ENCODE peak calls at places on chromosomes 1 and 21, in five cellular contexts. One of them, this sample, is unnamed.

GRCh38 chr1:41537257-41537656 is 52.8 kb upstream of the EDN2 start:
- DNase-seq in RWPE1: no peak
- DNase-seq in hepatocyte: no peak
- DNase-seq in MM.1S: no peak
- DNase-seq in neural progenitor cell: no peak
- DNase-seq in this sample: no peak

GRCh38 chr1:154442006-154442740 is 37.0 kb downstream of the IL6R start:
- DNase-seq in RWPE1: no peak
- DNase-seq in hepatocyte: no peak
- DNase-seq in MM.1S: no peak
- DNase-seq in neural progenitor cell: peak; percentile 19
- DNase-seq in this sample: no peak

GRCh38 chr1:225418598-225418997 is 9.2 kb downstream of the LBR start:
- DNase-seq in RWPE1: no peak
- DNase-seq in hepatocyte: peak; percentile 52
- DNase-seq in MM.1S: no peak
- DNase-seq in neural progenitor cell: no peak
- DNase-seq in this sample: no peak

GRCh38 chr1:89908993-89909436 is 85.9 kb upstream of the ZNF326 start:
- DNase-seq in RWPE1: peak; percentile 62
- DNase-seq in hepatocyte: no peak
- DNase-seq in MM.1S: no peak
- DNase-seq in neural progenitor cell: no peak
- DNase-seq in this sample: no peak

GRCh38 chr1:61455400-61455799 is 269.5 kb downstream of the TM2D1 start:
- DNase-seq in RWPE1: no peak
- DNase-seq in hepatocyte: no peak
- DNase-seq in MM.1S: no peak
- DNase-seq in neural progenitor cell: no peak
- DNase-seq in this sample: no peak

GRCh38 chr21:45888361-45889009 is 93.1 kb upstream of the COL6A1 start:
- DNase-seq in RWPE1: no peak
- DNase-seq in hepatocyte: no peak
- DNase-seq in MM.1S: no peak
- DNase-seq in neural progenitor cell: no peak
- DNase-seq in this sample: no peak

GRCh38 chr1:186152227-186152944 is 222.7 kb downstream of the TPR start:
- DNase-seq in RWPE1: peak; percentile 68
- DNase-seq in hepatocyte: peak; percentile 55
- DNase-seq in MM.1S: no peak
- DNase-seq in neural progenitor cell: peak; percentile 3
- DNase-seq in this sample: peak; percentile 41

GRCh38 chr21:32007461-32007860 is 134.6 kb downstream of the HUNK start:
- DNase-seq in RWPE1: no peak
- DNase-seq in hepatocyte: no peak
- DNase-seq in MM.1S: no peak
- DNase-seq in neural progenitor cell: no peak
- DNase-seq in this sample: no peak

GRCh38 chr1:32758795-32759430 is 56.3 kb upstream of the SYNC start:
- DNase-seq in RWPE1: no peak
- DNase-seq in hepatocyte: peak; percentile 10
- DNase-seq in MM.1S: no peak
- DNase-seq in neural progenitor cell: no peak
- DNase-seq in this sample: no peak

GRCh38 chr1:246677842-246678241 is 46.4 kb upstream of the SCCPDH start:
- DNase-seq in RWPE1: no peak
- DNase-seq in hepatocyte: peak; percentile 66
- DNase-seq in MM.1S: no peak
- DNase-seq in neural progenitor cell: no peak
- DNase-seq in this sample: no peak

GRCh38 chr1:93056214-93056613 is 22.9 kb upstream of the MTF2 start:
- DNase-seq in RWPE1: no peak
- DNase-seq in hepatocyte: peak; percentile 61
- DNase-seq in MM.1S: peak; percentile 13
- DNase-seq in neural progenitor cell: peak; percentile 83
- DNase-seq in this sample: no peak

GRCh38 chr1:152328801-152329391 is 3.9 kb upstream of the FLG start:
- DNase-seq in RWPE1: no peak
- DNase-seq in hepatocyte: no peak
- DNase-seq in MM.1S: no peak
- DNase-seq in neural progenitor cell: no peak
- DNase-seq in this sample: no peak

GRCh38 chr21:43191521-43191920 is 22.7 kb downstream of the CRYAA start:
- DNase-seq in RWPE1: no peak
- DNase-seq in hepatocyte: no peak
- DNase-seq in MM.1S: no peak
- DNase-seq in neural progenitor cell: no peak
- DNase-seq in this sample: no peak

GRCh38 chr1:235783148-235783776 is 83.4 kb downstream of the LYST start:
- DNase-seq in RWPE1: peak; percentile 23
- DNase-seq in hepatocyte: peak; percentile 53
- DNase-seq in MM.1S: peak; percentile 49
- DNase-seq in neural progenitor cell: peak; percentile 36
- DNase-seq in this sample: no peak

GRCh38 chr1:91569411-91570104 is 68.9 kb downstream of the CDC7 start:
- DNase-seq in RWPE1: peak; percentile 83
- DNase-seq in hepatocyte: peak; percentile 45
- DNase-seq in MM.1S: no peak
- DNase-seq in neural progenitor cell: no peak
- DNase-seq in this sample: peak; percentile 86

GRCh38 chr1:84598846-84599741 is 24.9 kb upstream of the CTBS start:
- DNase-seq in RWPE1: peak; percentile 52
- DNase-seq in hepatocyte: no peak
- DNase-seq in MM.1S: peak; percentile 12
- DNase-seq in neural progenitor cell: no peak
- DNase-seq in this sample: peak; percentile 52

DNA sequence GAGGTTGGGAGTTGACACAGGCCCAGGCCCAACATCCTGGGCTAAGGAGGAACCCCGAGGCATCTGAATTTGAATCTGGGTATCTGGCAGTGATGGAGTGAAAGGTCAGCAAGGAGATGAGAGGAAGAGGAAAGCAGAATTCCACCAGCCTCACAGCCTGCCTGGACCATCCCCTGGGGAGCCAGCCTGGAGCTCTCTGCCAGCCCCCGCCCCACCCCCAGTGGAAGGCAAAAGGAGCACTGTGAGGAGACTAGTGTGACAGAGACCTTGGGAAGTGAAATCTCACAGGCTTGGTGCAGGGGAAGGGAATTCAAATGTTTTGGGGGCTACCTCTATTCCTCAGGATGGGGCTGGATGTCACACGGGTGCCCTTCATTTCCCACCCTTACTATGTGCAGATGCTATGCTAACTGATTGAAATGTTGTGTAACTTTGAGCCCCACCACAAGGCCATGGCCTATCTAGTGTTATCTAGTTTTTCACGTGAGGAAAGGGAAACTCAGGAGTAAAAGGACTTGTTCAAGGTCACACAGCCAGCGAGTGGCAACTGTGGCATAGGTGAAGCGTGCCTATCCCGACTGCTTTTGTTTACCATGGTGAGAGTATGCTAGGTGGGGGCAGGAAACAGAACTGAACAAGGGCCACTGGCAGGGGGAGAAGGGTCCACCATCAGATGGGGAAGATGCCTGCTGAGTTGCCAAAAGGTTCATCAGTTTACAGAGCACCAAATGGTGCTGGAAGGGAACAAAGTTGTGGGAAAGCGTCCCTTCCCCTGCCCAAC is 29.8 kb downstream of the AHDC1 start:
- DNase-seq in RWPE1: no peak
- DNase-seq in hepatocyte: peak; percentile 19
- DNase-seq in MM.1S: no peak
- DNase-seq in neural progenitor cell: no peak
- DNase-seq in this sample: no peak
- H3K27ac ChIP-seq in RWPE1: peak overlapping the region; percentile 98
- H3K27ac ChIP-seq in hepatocyte: peak overlapping the region; percentile 80
- H3K27ac ChIP-seq in MM.1S: no peak overlapping the region
- H3K27ac ChIP-seq in neural progenitor cell: peak overlapping the region; percentile 96
- H3K27ac ChIP-seq in this sample: peak overlapping the region; percentile 69

GRCh38 chr1:204203206-204203767 is 7.0 kb upstream of the KISS1 start:
- DNase-seq in RWPE1: peak; percentile 38
- DNase-seq in hepatocyte: no peak
- DNase-seq in MM.1S: no peak
- DNase-seq in neural progenitor cell: no peak
- DNase-seq in this sample: no peak
- H3K27ac ChIP-seq in RWPE1: no peak overlapping the region
- H3K27ac ChIP-seq in hepatocyte: no peak overlapping the region
- H3K27ac ChIP-seq in MM.1S: no peak overlapping the region
- H3K27ac ChIP-seq in neural progenitor cell: no peak overlapping the region
- H3K27ac ChIP-seq in this sample: no peak overlapping the region

GRCh38 chr1:234529095-234529494 is 50.1 kb upstream of the TARBP1 start:
- DNase-seq in RWPE1: no peak
- DNase-seq in hepatocyte: no peak
- DNase-seq in MM.1S: no peak
- DNase-seq in neural progenitor cell: no peak
- DNase-seq in this sample: no peak
- H3K27ac ChIP-seq in RWPE1: no peak overlapping the region
- H3K27ac ChIP-seq in hepatocyte: no peak overlapping the region
- H3K27ac ChIP-seq in MM.1S: no peak overlapping the region
- H3K27ac ChIP-seq in neural progenitor cell: no peak overlapping the region
- H3K27ac ChIP-seq in this sample: no peak overlapping the region

DNA sequence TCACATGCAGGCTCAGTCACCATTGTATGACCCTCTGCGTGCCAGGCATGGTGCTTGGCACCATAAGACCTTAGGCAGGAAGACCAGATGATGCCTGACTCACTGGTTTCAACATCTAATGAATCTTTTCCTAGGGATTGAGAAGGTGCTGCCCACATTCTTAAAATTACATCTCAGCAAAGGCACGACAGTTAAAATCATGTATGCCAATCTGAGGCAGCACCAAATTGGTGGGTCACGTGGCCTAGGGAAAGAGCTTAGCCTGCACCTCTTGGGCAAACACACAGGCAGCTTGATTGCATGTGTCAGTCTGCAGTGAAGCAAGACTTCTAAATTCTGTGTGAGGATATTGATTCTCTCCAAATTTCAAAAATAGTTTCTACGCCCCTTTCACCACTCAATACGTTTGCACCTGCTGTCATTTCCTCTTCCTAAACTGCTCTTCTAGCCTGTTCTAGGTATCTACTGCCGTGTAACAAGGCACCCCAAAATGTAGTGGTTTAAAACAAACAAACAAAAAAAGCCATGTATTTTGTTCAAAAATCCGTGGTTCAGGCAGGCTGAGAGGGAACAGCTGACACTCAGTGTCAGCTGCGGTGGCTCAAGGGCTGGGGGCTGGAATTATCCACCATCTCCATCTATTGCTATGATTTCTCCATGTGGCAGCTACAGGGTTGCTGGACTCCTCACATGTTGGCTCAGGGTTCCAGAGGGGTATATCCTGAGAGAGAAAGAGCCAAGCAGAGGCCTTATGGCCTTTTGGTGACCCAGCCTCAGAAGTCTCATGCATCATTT is 160.2 kb upstream of the FGGY start:
- DNase-seq in RWPE1: peak; percentile 50
- DNase-seq in hepatocyte: no peak
- DNase-seq in MM.1S: no peak
- DNase-seq in neural progenitor cell: no peak
- DNase-seq in this sample: peak; percentile 36
- H3K27ac ChIP-seq in RWPE1: peak overlapping the region; percentile 87
- H3K27ac ChIP-seq in hepatocyte: no peak overlapping the region
- H3K27ac ChIP-seq in MM.1S: no peak overlapping the region
- H3K27ac ChIP-seq in neural progenitor cell: no peak overlapping the region
- H3K27ac ChIP-seq in this sample: no peak overlapping the region

DNA sequence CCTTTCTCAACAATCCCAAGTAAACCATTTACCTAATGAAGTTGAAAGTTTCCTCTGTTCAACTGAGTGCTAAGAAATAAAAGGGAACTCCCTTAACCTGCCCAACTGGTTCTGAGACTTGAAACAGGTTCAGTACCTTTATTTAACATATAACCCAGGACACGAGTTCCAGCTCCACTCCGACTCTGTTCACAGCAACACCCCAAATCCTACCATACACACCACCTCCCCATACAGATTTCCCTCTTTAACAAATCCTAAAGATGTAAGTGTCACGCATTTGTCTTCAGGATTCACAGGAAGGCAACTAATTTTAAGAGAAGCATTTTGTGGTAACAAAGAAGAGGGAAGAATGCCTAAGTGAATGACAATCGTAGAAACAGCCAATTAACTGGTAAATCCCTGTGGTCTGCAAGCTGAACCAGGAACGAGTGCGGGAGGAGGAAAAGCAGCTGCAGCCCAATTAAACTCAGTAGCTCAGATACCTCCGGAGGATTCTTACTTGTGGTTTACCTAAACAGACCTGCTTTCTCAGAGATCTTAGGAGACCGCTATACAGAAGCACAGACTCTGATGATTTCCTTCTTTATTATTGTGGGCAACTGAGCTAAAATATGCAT is 134.5 kb upstream of the MAGI3 start:
- DNase-seq in RWPE1: no peak
- DNase-seq in hepatocyte: peak; percentile 37
- DNase-seq in MM.1S: no peak
- DNase-seq in neural progenitor cell: peak; percentile 82
- DNase-seq in this sample: no peak
- H3K27ac ChIP-seq in RWPE1: no peak overlapping the region
- H3K27ac ChIP-seq in hepatocyte: peak overlapping the region; percentile 62
- H3K27ac ChIP-seq in MM.1S: no peak overlapping the region
- H3K27ac ChIP-seq in neural progenitor cell: peak overlapping the region; percentile 33
- H3K27ac ChIP-seq in this sample: peak overlapping the region; percentile 36

DNA sequence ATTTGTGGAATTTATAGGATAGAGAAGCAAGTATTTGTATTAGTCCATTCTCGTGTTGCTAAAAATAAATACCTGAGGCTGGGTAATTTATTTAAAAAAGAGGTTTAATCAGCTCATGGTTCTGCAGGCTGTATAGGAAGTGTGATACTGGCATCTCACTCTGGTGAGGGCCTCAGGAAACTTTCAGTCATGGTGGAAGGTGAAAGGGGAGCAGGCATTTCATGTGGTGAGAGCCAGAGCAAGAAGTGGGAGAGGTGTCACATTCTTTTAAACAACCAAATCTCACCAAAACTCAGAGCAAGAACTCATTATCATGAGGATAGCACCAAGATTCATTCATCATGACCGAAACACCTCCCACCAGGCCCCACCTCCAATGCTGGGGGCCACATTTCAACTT is 18.1 kb downstream of the SDCCAG8 start:
- DNase-seq in RWPE1: no peak
- DNase-seq in hepatocyte: no peak
- DNase-seq in MM.1S: no peak
- DNase-seq in neural progenitor cell: no peak
- DNase-seq in this sample: no peak
- H3K27ac ChIP-seq in RWPE1: no peak overlapping the region
- H3K27ac ChIP-seq in hepatocyte: no peak overlapping the region
- H3K27ac ChIP-seq in MM.1S: no peak overlapping the region
- H3K27ac ChIP-seq in neural progenitor cell: no peak overlapping the region
- H3K27ac ChIP-seq in this sample: no peak overlapping the region

DNA sequence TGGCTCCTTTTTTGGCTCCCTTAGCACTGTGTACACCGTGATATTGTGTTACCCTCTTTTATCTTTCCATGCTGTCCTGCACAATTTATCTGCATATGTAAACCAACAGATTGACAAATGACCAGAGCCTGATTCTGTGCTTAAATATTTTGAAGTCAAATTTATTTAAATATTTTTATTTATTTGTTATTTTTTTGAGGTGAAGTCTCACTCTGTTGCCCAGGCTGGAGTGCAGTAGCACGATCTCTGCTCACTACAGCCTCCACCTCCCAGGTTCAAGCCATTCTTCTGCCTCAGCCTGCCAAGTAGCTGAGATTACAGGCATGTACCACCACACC is 12.8 kb downstream of the PMF1 start:
- DNase-seq in RWPE1: no peak
- DNase-seq in hepatocyte: no peak
- DNase-seq in MM.1S: no peak
- DNase-seq in neural progenitor cell: no peak
- DNase-seq in this sample: no peak
- H3K27ac ChIP-seq in RWPE1: peak overlapping the region; percentile 31
- H3K27ac ChIP-seq in hepatocyte: no peak overlapping the region
- H3K27ac ChIP-seq in MM.1S: peak overlapping the region; percentile 91
- H3K27ac ChIP-seq in neural progenitor cell: no peak overlapping the region
- H3K27ac ChIP-seq in this sample: no peak overlapping the region